ENCODE peak calls at places on chromosome 15, in six cellular contexts. One of them, this sample, is unnamed.

GRCh38 chr15:76328962-76329361 is 7.6 kb upstream of the ISL2 start:
- DNase-seq in A549: peak
- DNase-seq in GM12878: no peak
- DNase-seq in K562: no peak
- DNase-seq in HepG2: no peak
- DNase-seq in endothelial cell of umbilical vein: no peak
- DNase-seq in this sample: no peak

GRCh38 chr15:92677998-92678397 is 22.4 kb upstream of the FAM174B start:
- DNase-seq in A549: no peak
- DNase-seq in GM12878: no peak
- DNase-seq in K562: no peak
- DNase-seq in HepG2: no peak
- DNase-seq in endothelial cell of umbilical vein: no peak
- DNase-seq in this sample: no peak

GRCh38 chr15:80835338-80835737 is 56.2 kb downstream of the CEMIP start:
- DNase-seq in A549: no peak
- DNase-seq in GM12878: no peak
- DNase-seq in K562: no peak
- DNase-seq in HepG2: peak
- DNase-seq in endothelial cell of umbilical vein: no peak
- DNase-seq in this sample: no peak

GRCh38 chr15:29208352-29208751 is 61.3 kb downstream of the NSMCE3 start:
- DNase-seq in A549: peak
- DNase-seq in GM12878: no peak
- DNase-seq in K562: no peak
- DNase-seq in HepG2: no peak
- DNase-seq in endothelial cell of umbilical vein: no peak
- DNase-seq in this sample: peak

GRCh38 chr15:97904196-97904572 is 56.3 kb upstream of the ARRDC4 start:
- DNase-seq in A549: peak
- DNase-seq in GM12878: no peak
- DNase-seq in K562: peak
- DNase-seq in HepG2: peak
- DNase-seq in endothelial cell of umbilical vein: peak
- DNase-seq in this sample: peak

GRCh38 chr15:47685141-47685870 is 32.0 kb upstream of the SEMA6D start:
- DNase-seq in A549: no peak
- DNase-seq in GM12878: no peak
- DNase-seq in K562: no peak
- DNase-seq in HepG2: no peak
- DNase-seq in endothelial cell of umbilical vein: no peak
- DNase-seq in this sample: no peak

GRCh38 chr15:90539789-90540188 is 10.1 kb downstream of the CRTC3 start:
- DNase-seq in A549: no peak
- DNase-seq in GM12878: no peak
- DNase-seq in K562: no peak
- DNase-seq in HepG2: no peak
- DNase-seq in endothelial cell of umbilical vein: no peak
- DNase-seq in this sample: no peak

GRCh38 chr15:33243393-33243792 is 48.9 kb upstream of the FMN1 start:
- DNase-seq in A549: peak
- DNase-seq in GM12878: no peak
- DNase-seq in K562: no peak
- DNase-seq in HepG2: no peak
- DNase-seq in endothelial cell of umbilical vein: no peak
- DNase-seq in this sample: no peak

GRCh38 chr15:94582368-94582767 is 351.0 kb downstream of the MCTP2 start:
- DNase-seq in A549: peak
- DNase-seq in GM12878: peak
- DNase-seq in K562: peak
- DNase-seq in HepG2: peak
- DNase-seq in endothelial cell of umbilical vein: peak
- DNase-seq in this sample: peak

GRCh38 chr15:75723847-75724660 is 11.4 kb upstream of the CSPG4 start:
- DNase-seq in A549: peak
- DNase-seq in GM12878: no peak
- DNase-seq in K562: peak
- DNase-seq in HepG2: peak
- DNase-seq in endothelial cell of umbilical vein: peak
- DNase-seq in this sample: peak

GRCh38 chr15:36332301-36332700 is 247.1 kb upstream of the CDIN1 start:
- DNase-seq in A549: no peak
- DNase-seq in GM12878: no peak
- DNase-seq in K562: no peak
- DNase-seq in HepG2: no peak
- DNase-seq in endothelial cell of umbilical vein: no peak
- DNase-seq in this sample: no peak

GRCh38 chr15:40088929-40089755 is 19.5 kb downstream of the BMF start:
- DNase-seq in A549: no peak
- DNase-seq in GM12878: no peak
- DNase-seq in K562: peak
- DNase-seq in HepG2: no peak
- DNase-seq in endothelial cell of umbilical vein: no peak
- DNase-seq in this sample: peak

GRCh38 chr15:101150723-101151040 is 101.2 kb downstream of the CHSY1 start:
- DNase-seq in A549: no peak
- DNase-seq in GM12878: no peak
- DNase-seq in K562: no peak
- DNase-seq in HepG2: no peak
- DNase-seq in endothelial cell of umbilical vein: no peak
- DNase-seq in this sample: no peak

GRCh38 chr15:60442763-60443162 is 36.2 kb downstream of the ICE2 start:
- DNase-seq in A549: no peak
- DNase-seq in GM12878: no peak
- DNase-seq in K562: no peak
- DNase-seq in HepG2: no peak
- DNase-seq in endothelial cell of umbilical vein: no peak
- DNase-seq in this sample: no peak
- TF ChIP-seq MAX in A549: no peak
- TF ChIP-seq MAX in GM12878: no peak
- TF ChIP-seq MAX in K562: no peak
- TF ChIP-seq MAX in HepG2: no peak
- TF ChIP-seq MAX in endothelial cell of umbilical vein: no peak
- TF ChIP-seq MAX in this sample: no peak

DNA sequence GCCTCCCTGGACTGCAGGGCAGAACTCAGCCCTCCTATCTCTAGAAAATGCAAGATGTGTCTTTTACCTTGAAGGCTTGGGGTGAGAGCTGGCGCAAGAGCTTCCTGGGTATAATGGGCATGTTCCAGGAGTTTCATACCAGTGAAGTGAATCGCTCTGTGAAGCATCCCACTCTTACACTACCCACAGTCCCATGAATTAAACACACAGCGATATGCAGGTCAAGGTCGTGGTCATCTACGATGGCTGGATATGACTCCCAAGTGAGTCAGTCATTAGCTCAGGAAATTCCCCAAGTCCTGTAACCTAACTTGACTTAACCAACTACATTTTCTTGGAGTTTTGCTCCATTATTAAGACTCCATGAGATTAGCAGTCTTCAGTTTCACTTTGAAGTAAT is 439.7 kb downstream of the NTRK3 start:
- DNase-seq in A549: peak
- DNase-seq in GM12878: no peak
- DNase-seq in K562: no peak
- DNase-seq in HepG2: no peak
- DNase-seq in endothelial cell of umbilical vein: peak
- DNase-seq in this sample: no peak
- TF ChIP-seq MYC in A549: no peak
- TF ChIP-seq MYC in GM12878: no peak
- TF ChIP-seq MYC in K562: no peak
- TF ChIP-seq MYC in HepG2: no peak
- TF ChIP-seq MYC in endothelial cell of umbilical vein: no peak
- TF ChIP-seq MYC in this sample: no peak

DNA sequence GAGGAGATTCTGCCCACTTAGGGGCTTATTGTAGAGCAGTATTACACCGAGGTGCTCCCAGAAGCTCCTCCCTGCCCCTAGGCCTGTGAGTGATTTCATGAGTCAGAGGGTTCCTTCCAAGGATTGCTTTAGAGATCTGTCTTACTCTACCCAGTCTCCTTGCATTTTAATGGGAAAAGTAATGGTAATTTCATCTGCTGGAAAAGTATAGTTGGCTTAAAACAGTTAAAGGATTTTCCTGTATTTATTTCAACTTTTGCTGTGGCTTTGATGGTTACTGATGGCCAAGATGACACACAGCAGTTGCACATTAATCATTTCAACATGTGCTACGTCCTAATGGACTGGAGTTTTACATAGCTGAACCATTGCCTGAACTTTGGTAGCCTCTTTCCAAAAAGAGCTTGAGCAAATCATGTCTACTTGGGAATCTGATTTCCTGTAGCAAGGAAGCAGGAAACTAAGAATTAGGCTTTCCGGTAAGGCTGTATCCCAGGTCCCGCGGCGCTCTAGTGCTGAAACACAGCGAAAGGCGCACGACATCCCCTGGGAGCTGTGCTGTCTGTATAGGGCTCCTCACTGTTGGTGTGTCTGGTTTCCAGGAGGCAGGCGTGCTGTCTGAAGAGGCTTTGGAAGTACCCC is 9.2 kb upstream of the PGPEP1L start:
- DNase-seq in A549: peak
- DNase-seq in GM12878: no peak
- DNase-seq in K562: no peak
- DNase-seq in HepG2: no peak
- DNase-seq in endothelial cell of umbilical vein: no peak
- DNase-seq in this sample: peak
- H3K4me3 ChIP-seq in A549: no peak
- H3K4me3 ChIP-seq in GM12878: peak
- H3K4me3 ChIP-seq in K562: no peak
- H3K4me3 ChIP-seq in HepG2: no peak
- H3K4me3 ChIP-seq in endothelial cell of umbilical vein: no peak
- H3K4me3 ChIP-seq in this sample: no peak

DNA sequence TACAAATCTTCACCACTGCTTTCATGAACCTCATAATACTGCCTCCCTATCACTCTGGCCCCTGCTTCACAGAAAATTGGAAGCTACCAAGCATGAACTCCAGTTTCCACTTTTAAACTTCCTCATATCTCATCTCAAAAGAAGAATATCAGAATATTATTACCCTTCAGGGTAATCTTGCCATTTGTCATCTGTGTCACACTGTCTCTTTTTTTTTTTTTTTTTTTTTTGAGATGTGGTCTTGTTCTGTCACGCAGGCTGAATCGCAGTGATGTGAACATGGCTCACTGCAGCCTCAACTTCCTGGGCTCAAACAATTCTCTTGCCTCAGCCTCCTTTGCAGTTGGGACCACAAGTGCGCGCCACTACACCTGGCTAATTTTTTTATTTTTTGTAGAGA is 80.4 kb upstream of the TCF12 start:
- DNase-seq in A549: no peak
- DNase-seq in GM12878: no peak
- DNase-seq in K562: no peak
- DNase-seq in HepG2: no peak
- DNase-seq in endothelial cell of umbilical vein: no peak
- DNase-seq in this sample: no peak
- TF ChIP-seq MAX in A549: no peak
- TF ChIP-seq MAX in GM12878: no peak
- TF ChIP-seq MAX in K562: no peak
- TF ChIP-seq MAX in HepG2: no peak
- TF ChIP-seq MAX in endothelial cell of umbilical vein: no peak
- TF ChIP-seq MAX in this sample: no peak

This sample was measured in NB4.